ENCODE peak calls at places on chromosomes 11 and 22, in seven cellular contexts. J, Z, L, A, G, M and T are unnamed samples. For H3K4me1, the result is how much of the 10 kb centered on the place peaks cover.

GRCh38 chr11:27717801-27718229 is 17.6 kb upstream of the BDNF start:
- DNase-seq in L (peak), A (no peak), Z (peak), G (no peak), J (no peak), M (no peak), T (no peak)

GRCh38 chr22:37334859-37335818 is 52.8 kb downstream of the CYTH4 start:
- DNase-seq in Z (no peak), G (no peak), M (no peak), J (peak), A (no peak), L (peak), T (peak)

GRCh38 chr11:117197516-117198456 is 1.4 kb upstream of the TAGLN start:
- DNase-seq in Z (peak), J (peak), M (peak), L (peak), A (peak), G (no peak), T (peak)

GRCh38 chr11:38824573-38824972 is 2226.5 kb upstream of the RAG2 start:
- DNase-seq in J (no peak), M (no peak), A (no peak), G (no peak), L (peak), Z (peak), T (no peak)

GRCh38 chr11:113496026-113496651 is 20.9 kb upstream of the DRD2 start:
- DNase-seq in M (no peak), A (no peak), G (no peak), Z (no peak), J (no peak), L (no peak), T (no peak)

GRCh38 chr11:34373727-34374126 is 15.9 kb upstream of the ABTB2 start:
- DNase-seq in A (no peak), L (no peak), J (no peak), M (no peak), Z (no peak), G (no peak), T (no peak)

GRCh38 chr22:44697423-44698179 is 4.4 kb upstream of the PRR5 start:
- DNase-seq in G (peak), A (peak), L (peak), Z (peak), J (peak), M (peak), T (peak)

GRCh38 chr11:79160786-79161403 is 279.9 kb downstream of the TENM4 start:
- DNase-seq in Z (peak), M (no peak), A (no peak), L (peak), J (no peak), G (no peak), T (no peak)

GRCh38 chr11:83816572-83817187 is 530.5 kb upstream of the CCDC90B start:
- DNase-seq in L (peak), G (no peak), A (no peak), J (no peak), M (no peak), Z (peak), T (no peak)

GRCh38 chr11:102111787-102112653 is 1.8 kb downstream of the YAP1 start:
- DNase-seq in A (peak), Z (peak), M (peak), G (no peak), L (peak), J (no peak), T (no peak)

GRCh38 chr11:10784229-10785145 is 24.2 kb downstream of the EIF4G2 start:
- DNase-seq in Z (peak), M (no peak), J (no peak), A (no peak), G (no peak), L (peak), T (peak)

GRCh38 chr22:24542641-24543040 is 12.3 kb downstream of the GUCD1 start:
- DNase-seq in M (no peak), L (no peak), J (no peak), Z (no peak), A (no peak), G (no peak), T (no peak)

GRCh38 chr11:127226959-127227358 is 226.4 kb upstream of the KIRREL3 start:
- DNase-seq in G (no peak), J (no peak), M (no peak), Z (peak), L (no peak), A (no peak), T (no peak)

GRCh38 chr11:106533046-106533445 is 455.6 kb downstream of the AASDHPPT start:
- DNase-seq in G (no peak), L (no peak), J (no peak), M (no peak), Z (no peak), A (no peak), T (no peak)

GRCh38 chr11:112789481-112789880 is 171.7 kb upstream of the NCAM1 start:
- DNase-seq in A (no peak), M (no peak), Z (no peak), J (no peak), G (no peak), L (no peak), T (no peak)

GRCh38 chr11:103889679-103890078 is 146.8 kb upstream of the DDI1 start:
- DNase-seq in A (no peak), J (no peak), M (no peak), Z (no peak), G (no peak), L (no peak), T (no peak)

GRCh38 chr11:102120006-102120405 is 9.8 kb downstream of the YAP1 start:
- DNase-seq in J (no peak), M (no peak), L (peak), A (no peak), G (no peak), Z (peak), T (no peak)

GRCh38 chr22:17106161-17106784 is 14.9 kb downstream of the TMEM121B start:
- DNase-seq in J (no peak), L (peak), G (no peak), M (no peak), Z (no peak), A (no peak), T (no peak)
- TF ChIP-seq CTCF in J (peak), L (peak), G (no peak), M (no peak), Z (no peak), A (no peak), T (no peak)

GRCh38 chr22:19892249-19892879 is 37.7 kb upstream of the GNB1L start:
- DNase-seq in J (no peak), M (no peak), A (no peak), G (no peak), Z (peak), L (peak), T (peak)
- H3K4me1 ChIP-seq in J (under half), M (under half), A (under half), G (under half), Z (under half), L (under half), T (under half)

GRCh38 chr11:25961539-25961938 is 370.4 kb upstream of the ANO3 start:
- DNase-seq in J (no peak), Z (no peak), M (no peak), G (no peak), A (no peak), L (peak), T (no peak)
- TF ChIP-seq CTCF in J (peak), Z (no peak), M (no peak), G (no peak), A (no peak), L (peak), T (peak)

GRCh38 chr11:1754376-1755150 is 4.2 kb upstream of the IFITM10 start:
- DNase-seq in Z (no peak), J (no peak), L (no peak), G (no peak), M (no peak), A (no peak), T (no peak)
- H3K4me1 ChIP-seq in Z (under half), J (under half), L (under half), G (half or more), M (under half), A (under half), T (under half)

GRCh38 chr22:48821346-48822186 is 1006.1 kb downstream of the BRD1 start:
- DNase-seq in Z (no peak), M (no peak), G (no peak), L (no peak), J (no peak), A (peak), T (no peak)
- TF ChIP-seq CTCF in Z (no peak), M (no peak), G (no peak), L (no peak), J (no peak), A (no peak), T (no peak)